ENCODE peak calls at places on chromosomes 11 and 22, in five cellular contexts. K, Q, E, A and R are unnamed samples.

GRCh38 chr11:10413268-10413667 is 41.8 kb upstream of the AMPD3 start:
- DNase-seq in E (no peak), A (peak), K (no peak), Q (no peak), R (no peak)

GRCh38 chr11:113114452-113115027 is 153.3 kb downstream of the NCAM1 start:
- DNase-seq in E (peak), K (no peak), Q (no peak), A (peak), R (peak)

GRCh38 chr22:27124336-27125023 is 467.1 kb downstream of the MIAT start:
- DNase-seq in A (no peak), Q (no peak), K (no peak), E (no peak), R (no peak)

GRCh38 chr11:108654994-108655631 is 9.8 kb upstream of the DDX10 start:
- DNase-seq in K (no peak), E (no peak), A (peak), Q (no peak), R (peak)

GRCh38 chr11:23620617-23621016 is 760.3 kb upstream of the CCDC179 start:
- DNase-seq in E (no peak), Q (no peak), A (no peak), K (no peak), R (no peak)

GRCh38 chr11:114297806-114298700 is 1.9 kb downstream of the NNMT start:
- DNase-seq in Q (no peak), A (no peak), K (no peak), E (no peak), R (no peak)

GRCh38 chr22:38862375-38863329 is 9.4 kb downstream of the CBX6 start:
- DNase-seq in A (no peak), E (peak), K (no peak), Q (no peak), R (peak)

GRCh38 chr22:30439836-30440235 is 14.3 kb downstream of the MTFP1 start:
- DNase-seq in Q (no peak), K (no peak), E (peak), A (no peak), R (no peak)

GRCh38 chr11:95076416-95076815 is 9.7 kb downstream of the SRSF8 start:
- DNase-seq in A (peak), Q (no peak), E (no peak), K (no peak), R (no peak)

GRCh38 chr11:36361901-36362391 is 65.9 kb downstream of the PRR5L start:
- DNase-seq in A (peak), E (no peak), Q (no peak), K (no peak), R (peak)